ENCODE peak calls at places on chromosomes 4 and X, in five cellular contexts. W is C1 segment of cervical spinal cord; E is anterior cingulate cortex; J is activated naive CD4-positive, alpha-beta T cell treated with anti-CD3 and anti-CD28 coated beads for 36 hours; M is GM12891. B is an unnamed sample.

GRCh38 chr4:118972167-118972566 is 83.5 kb downstream of the SYNPO2 start:
- DNase-seq in W (no peak), E (no peak), J (no peak), M (no peak), B (no peak)

GRCh38 chr4:118012142-118012541 is 22.1 kb upstream of the NDST3 start:
- DNase-seq in W (no peak), E (no peak), J (no peak), M (no peak), B (no peak)

GRCh38 chr4:57550143-57550542 is 440.0 kb upstream of the IGFBP7 start:
- DNase-seq in W (no peak), E (no peak), J (no peak), M (no peak), B (no peak)

GRCh38 chr4:181956502-181956901 is 286.7 kb upstream of the TENM3 start:
- DNase-seq in W (no peak), E (no peak), J (no peak), M (no peak), B (no peak)

GRCh38 chr4:88865466-88865865 is 167.8 kb upstream of the NAP1L5 start:
- DNase-seq in W (no peak), E (no peak), J (no peak), M (no peak), B (no peak)

GRCh38 chrX:133880032-133880443 is 105.4 kb downstream of the GPC3 start:
- DNase-seq in W (no peak), E (no peak), J (no peak), M (no peak), B (no peak)

GRCh38 chrX:124289443-124289842 is 43.0 kb upstream of the TEX13D start:
- DNase-seq in W (no peak), E (no peak), J (no peak), M (no peak), B (no peak)

GRCh38 chr4:108155373-108155772 is 13.4 kb downstream of the LEF1 start:
- DNase-seq in W (no peak), E (no peak), J (peak), M (no peak), B (no peak)

GRCh38 chr4:127560755-127561154 is 72.0 kb upstream of the INTU start:
- DNase-seq in W (no peak), E (no peak), J (no peak), M (no peak), B (no peak)

GRCh38 chr4:25174674-25175073 is 14.4 kb upstream of the SEPSECS start:
- DNase-seq in W (no peak), E (no peak), J (no peak), M (no peak), B (no peak)

GRCh38 chr4:83771113-83771705 is 235.3 kb downstream of the GPAT3 start:
- DNase-seq in W (no peak), E (no peak), J (peak), M (peak), B (no peak)

GRCh38 chrX:93874554-93874953 is 200.5 kb downstream of the FAM133A start:
- DNase-seq in W (no peak), E (no peak), J (no peak), M (no peak), B (no peak)

GRCh38 chr4:80101086-80101767 is 28.2 kb upstream of the ANTXR2 start:
- DNase-seq in W (no peak), E (no peak), J (no peak), M (no peak), B (no peak)

GRCh38 chr4:113758361-113758760 is 3.2 kb downstream of the CAMK2D start:
- DNase-seq in W (no peak), E (no peak), J (no peak), M (no peak), B (no peak)

GRCh38 chr4:19748470-19748869 is 503.2 kb upstream of the SLIT2 start:
- DNase-seq in W (no peak), E (no peak), J (no peak), M (no peak), B (no peak)

GRCh38 chrX:32483534-32484136 is 727.7 kb downstream of the DMD start:
- DNase-seq in W (no peak), E (no peak), J (no peak), M (no peak), B (no peak)

GRCh38 chrX:20515841-20516461 is 249.2 kb upstream of the RPS6KA3 start:
- DNase-seq in W (no peak), E (no peak), J (peak), M (no peak), B (no peak)

GRCh38 chr4:7733801-7734650 is 205.6 kb downstream of the AFAP1 start:
- DNase-seq in W (no peak), E (no peak), J (no peak), M (no peak), B (no peak)

GRCh38 chr4:85393201-85393600 is 81.7 kb upstream of the ARHGAP24 start:
- DNase-seq in W (no peak), E (no peak), J (no peak), M (no peak), B (no peak)

GRCh38 chr4:138329506-138330070 is 87.4 kb upstream of the SLC7A11 start:
- DNase-seq in W (no peak), E (no peak), J (no peak), M (no peak), B (no peak)

GRCh38 chr4:153114771-153115321 is 89.4 kb upstream of the TRIM2 start:
- DNase-seq in W (no peak), E (no peak), J (peak), M (no peak), B (no peak)

GRCh38 chr4:26081795-26082498 is 167.9 kb downstream of the SMIM20 start:
- DNase-seq in W (no peak), E (no peak), J (peak), M (no peak), B (no peak)

GRCh38 chr4:38424171-38424871 is 239.7 kb upstream of the KLF3 start:
- DNase-seq in W (no peak), E (no peak), J (no peak), M (no peak), B (no peak)

GRCh38 chr4:122681568-122681967 is 50.9 kb upstream of the BBS12 start:
- DNase-seq in W (no peak), E (no peak), J (no peak), M (no peak), B (no peak)

GRCh38 chr4:163591614-163592020 is 97.1 kb downstream of the TMA16 start:
- DNase-seq in W (no peak), E (no peak), J (no peak), M (no peak), B (no peak)

GRCh38 chr4:147480891-147481576 is at the start of gene EDNRA:
- DNase-seq in W (no peak), E (no peak), J (no peak), M (no peak), B (peak)

GRCh38 chr4:186605261-186605865 is 50.0 kb upstream of the MTNR1A start:
- DNase-seq in W (no peak), E (no peak), J (no peak), M (no peak), B (no peak)

GRCh38 chrX:150007356-150007755 is 69.1 kb upstream of the EOLA2 start:
- DNase-seq in W (no peak), E (no peak), J (no peak), M (no peak), B (no peak)

GRCh38 chrX:154403192-154403591 is 5.0 kb downstream of the RPL10 start:
- DNase-seq in W (no peak), E (no peak), J (no peak), M (no peak), B (no peak)

GRCh38 chr4:165927815-165928214 is 54.8 kb downstream of the TLL1 start:
- DNase-seq in W (no peak), E (no peak), J (no peak), M (no peak), B (no peak)

GRCh38 chr4:109432676-109433075 is 939 bp upstream of the SEC24B start:
- DNase-seq in W (no peak), E (no peak), J (peak), M (no peak), B (no peak)

GRCh38 chrX:104668550-104668949 is 102.6 kb downstream of the IL1RAPL2 start:
- DNase-seq in W (no peak), E (no peak), J (no peak), M (no peak), B (no peak)

GRCh38 chr4:124060261-124060918 is 652.1 kb downstream of the ANKRD50 start:
- DNase-seq in W (no peak), E (no peak), J (no peak), M (no peak), B (no peak)

GRCh38 chr4:149993030-149993429 is 85.2 kb upstream of the DCLK2 start:
- DNase-seq in W (no peak), E (no peak), J (no peak), M (no peak), B (no peak)

GRCh38 chrX:34631826-34632225 is 25.3 kb downstream of the TMEM47 start:
- DNase-seq in W (no peak), E (no peak), J (no peak), M (no peak), B (no peak)

GRCh38 chrX:134670241-134670811 is 12.1 kb upstream of the PLAC1 start:
- DNase-seq in W (no peak), E (no peak), J (no peak), M (no peak), B (no peak)

GRCh38 chr4:135492439-135492838 is 1290.8 kb upstream of the PABPC4L start:
- DNase-seq in W (no peak), E (no peak), J (no peak), M (no peak), B (no peak)

GRCh38 chr4:136743238-136743637 is 789.1 kb downstream of the PCDH18 start:
- DNase-seq in W (no peak), E (no peak), J (no peak), M (no peak), B (no peak)

GRCh38 chr4:27318740-27319139 is 458.1 kb downstream of the STIM2 start:
- DNase-seq in W (no peak), E (no peak), J (peak), M (peak), B (peak)

GRCh38 chr4:159137176-159137575 is 34.3 kb downstream of the RAPGEF2 start:
- DNase-seq in W (no peak), E (no peak), J (no peak), M (no peak), B (no peak)

B was measured in dorsolateral prefrontal cortex.